ENCODE peak calls at places on chromosomes 4 and X, in four cellular contexts. V, E, X and T are unnamed samples.

GRCh38 chr4:48602222-48602621 is 112.2 kb downstream of the ZAR1 start:
- DNase-seq in V (no peak), E (no peak), X (no peak), T (no peak)

GRCh38 chrX:68703849-68704248 is 56.4 kb downstream of the STARD8 start:
- DNase-seq in V (no peak), E (no peak), X (no peak), T (no peak)

GRCh38 chr4:176276710-176277109 is 7.7 kb upstream of the ASB5 start:
- DNase-seq in V (no peak), E (no peak), X (no peak), T (no peak)

GRCh38 chrX:78168065-78168464 is 28.6 kb upstream of the TAF9B start:
- DNase-seq in V (no peak), E (no peak), X (no peak), T (no peak)

GRCh38 chr4:177339794-177340374 is 30.2 kb downstream of the NEIL3 start:
- DNase-seq in V (peak), E (peak), X (peak), T (peak)

GRCh38 chr4:68368566-68369473 is 18.9 kb upstream of the YTHDC1 start:
- DNase-seq in V (peak), E (no peak), X (no peak), T (no peak)

GRCh38 chr4:11263208-11263607 is 165.5 kb downstream of the HS3ST1 start:
- DNase-seq in V (no peak), E (no peak), X (no peak), T (no peak)

GRCh38 chr4:165208322-165208652 is 926 bp downstream of the KLHL2 start:
- DNase-seq in V (no peak), E (no peak), X (no peak), T (no peak)

GRCh38 chr4:152896819-152897218 is 39.3 kb upstream of the FHDC1 start:
- DNase-seq in V (no peak), E (no peak), X (no peak), T (no peak)

GRCh38 chr4:76897522-76898384 is at the start of gene SOWAHB:
- DNase-seq in V (no peak), E (no peak), X (peak), T (no peak)

GRCh38 chr4:186724048-186724860 is 598 bp upstream of the FAT1 start:
- DNase-seq in V (peak), E (no peak), X (no peak), T (peak)

GRCh38 chr4:165592386-165592785 is 213.6 kb downstream of the CPE start:
- DNase-seq in V (no peak), E (no peak), X (no peak), T (no peak)

GRCh38 chr4:38733663-38734062 is 49.1 kb downstream of the TLR10 start:
- DNase-seq in V (no peak), E (no peak), X (no peak), T (no peak)

GRCh38 chrX:148947399-148948025 is 447.1 kb downstream of the AFF2 start:
- DNase-seq in V (no peak), E (no peak), X (no peak), T (no peak)

GRCh38 chrX:109840585-109840984 is 107.5 kb upstream of the ACSL4 start:
- DNase-seq in V (peak), E (no peak), X (peak), T (peak)

GRCh38 chr4:56876264-56876663 is 31.4 kb upstream of the REST start:
- DNase-seq in V (no peak), E (no peak), X (no peak), T (no peak)

GRCh38 chr4:82706349-82707000 is 92.1 kb downstream of the SCD5 start:
- DNase-seq in V (no peak), E (no peak), X (no peak), T (no peak)

GRCh38 chr4:81635747-81636146 is 164.0 kb upstream of the RASGEF1B start:
- DNase-seq in V (no peak), E (peak), X (no peak), T (no peak)

GRCh38 chr4:94457692-94458106 is 6.0 kb downstream of the PDLIM5 start:
- DNase-seq in V (no peak), E (no peak), X (no peak), T (no peak)

GRCh38 chr4:3452376-3452775 is 10.6 kb downstream of the HGFAC start:
- DNase-seq in V (peak), E (no peak), X (peak), T (peak)

GRCh38 chr4:119729815-119730643 is 101.4 kb upstream of the PDE5A start:
- DNase-seq in V (peak), E (no peak), X (peak), T (no peak)

GRCh38 chrX:10041383-10041782 is 74.2 kb downstream of the CLDN34 start:
- DNase-seq in V (peak), E (no peak), X (no peak), T (no peak)

GRCh38 chr4:3523628-3524221 is 8.5 kb downstream of the LRPAP1 start:
- DNase-seq in V (no peak), E (no peak), X (no peak), T (no peak)

GRCh38 chr4:85756938-85757337 is 282.0 kb downstream of the ARHGAP24 start:
- DNase-seq in V (peak), E (no peak), X (no peak), T (peak)

GRCh38 chrX:5068550-5068949 is 1160.1 kb downstream of the NLGN4X start:
- DNase-seq in V (no peak), E (no peak), X (no peak), T (no peak)

GRCh38 chr4:76744253-76744921 is 153.6 kb downstream of the SOWAHB start:
- DNase-seq in V (no peak), E (no peak), X (no peak), T (no peak)

GRCh38 chrX:100625985-100626491 is 10.6 kb downstream of the TSPAN6 start:
- DNase-seq in V (no peak), E (peak), X (no peak), T (no peak)

GRCh38 chrX:133415276-133416105 is at the start of gene GPC4:
- DNase-seq in V (peak), E (no peak), X (no peak), T (no peak)

GRCh38 chr4:52555356-52555716 is 103.8 kb downstream of the USP46 start:
- DNase-seq in V (no peak), E (no peak), X (no peak), T (no peak)

GRCh38 chrX:151004085-151004484 is 20.9 kb downstream of the HMGB3 start:
- DNase-seq in V (peak), E (no peak), X (peak), T (no peak)

GRCh38 chrX:154712781-154713391 is 38.0 kb downstream of the GAB3 start:
- DNase-seq in V (no peak), E (peak), X (no peak), T (no peak)

GRCh38 chr4:72770708-72771107 is 201.7 kb upstream of the ADAMTS3 start:
- DNase-seq in V (no peak), E (no peak), X (no peak), T (no peak)

GRCh38 chr4:150960818-150961217 is 54.3 kb downstream of the LRBA start:
- DNase-seq in V (peak), E (no peak), X (peak), T (peak)
- TF ChIP-seq JUNB in V (no peak), E (no peak), X (no peak), T (no peak)

GRCh38 chr4:1511441-1512041 is 105.3 kb upstream of the NKX1-1 start:
- DNase-seq in V (peak), E (no peak), X (peak), T (peak)

GRCh38 chr4:1512081-1512737 is 106.0 kb upstream of the NKX1-1 start:
- DNase-seq in V (no peak), E (no peak), X (no peak), T (no peak)

GRCh38 chr4:1514612-1515011 is 108.4 kb upstream of the NKX1-1 start:
- DNase-seq in V (no peak), E (no peak), X (no peak), T (no peak)

GRCh38 chr4:1513936-1514483 is 107.8 kb upstream of the NKX1-1 start:
- DNase-seq in V (no peak), E (no peak), X (no peak), T (no peak)

DNA sequence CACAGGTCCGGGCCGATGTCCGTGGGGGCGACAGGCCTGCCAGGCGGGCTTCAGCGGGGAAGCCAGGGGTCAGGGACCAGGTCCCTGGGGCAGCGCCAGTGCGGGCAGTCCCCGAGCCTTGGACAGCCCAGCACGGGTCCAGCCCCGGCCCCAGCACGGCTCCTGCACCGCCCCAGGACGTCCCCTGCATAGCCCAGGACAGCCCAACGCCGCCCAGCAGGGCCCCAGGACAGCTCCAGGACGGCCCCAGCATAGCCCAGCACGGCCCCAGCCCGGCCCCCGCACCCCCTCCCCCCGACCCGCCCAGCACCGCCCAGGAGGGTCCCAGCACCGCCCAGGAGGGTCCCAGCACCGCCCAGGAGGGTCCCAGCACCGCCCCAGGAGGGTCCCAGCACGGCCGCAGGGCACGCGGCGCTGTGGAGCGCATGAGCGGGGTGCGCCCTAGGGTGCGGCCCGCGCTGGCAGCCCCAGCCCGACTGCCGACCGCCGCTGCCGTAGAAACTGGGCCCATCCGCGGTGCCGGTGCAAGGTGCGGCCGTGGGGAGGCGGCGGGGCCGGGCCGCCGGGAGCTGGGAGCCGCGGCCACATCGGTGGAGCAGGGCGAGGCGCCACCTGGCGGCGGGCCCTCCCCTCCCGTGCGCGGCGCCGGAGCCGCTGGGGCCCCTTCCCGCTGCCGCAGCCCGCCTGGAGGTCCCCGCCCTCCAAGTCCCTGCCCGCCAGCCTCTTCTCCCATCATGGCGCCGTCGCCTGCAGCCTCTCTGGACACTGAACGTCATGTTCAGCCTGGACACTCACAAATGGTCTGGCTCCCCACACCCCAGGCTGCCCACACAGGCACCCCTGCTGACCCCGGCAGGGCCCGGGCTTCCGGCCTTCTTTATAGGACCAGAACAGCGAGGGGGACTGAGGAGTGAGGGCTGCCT is 106.8 kb upstream of the NKX1-1 start:
- DNase-seq in V (peak), E (no peak), X (peak), T (peak)
- TF ChIP-seq RFX5 in V (no peak), E (no peak), X (no peak), T (no peak)

DNA sequence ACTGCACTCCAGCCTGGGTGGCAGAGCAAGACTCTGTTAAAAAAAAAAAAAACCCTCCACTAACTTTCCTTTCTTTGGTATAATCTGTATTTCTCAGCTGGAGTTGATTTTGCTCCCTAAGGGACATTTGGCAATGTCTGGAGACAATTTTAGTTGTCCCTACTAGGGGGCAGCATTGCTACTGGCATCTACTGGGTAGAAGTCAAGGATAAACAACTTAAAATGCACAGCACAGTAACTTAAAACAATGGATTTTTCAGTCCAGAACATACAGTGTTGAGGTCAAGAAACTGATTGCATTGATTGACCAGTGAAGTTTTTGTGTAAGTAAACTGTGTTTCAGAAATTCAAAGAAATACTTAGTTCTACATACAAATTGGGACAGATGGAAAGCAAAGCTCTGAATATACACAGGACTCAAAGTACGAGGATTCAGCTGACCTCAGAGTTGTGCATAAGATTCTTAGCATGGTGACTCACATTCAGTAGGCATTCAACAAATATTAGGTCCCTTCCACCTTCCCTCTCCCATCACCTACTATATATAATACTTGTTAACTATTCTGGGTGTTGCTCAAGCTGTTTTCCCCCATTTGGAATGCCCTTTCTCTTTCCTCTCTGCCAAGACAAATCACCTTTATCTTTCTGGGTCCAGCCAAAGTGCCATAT is 8.8 kb downstream of the DDX53 start:
- DNase-seq in V (peak), E (no peak), X (peak), T (no peak)
- TF ChIP-seq JUNB in V (no peak), E (no peak), X (no peak), T (no peak)

GRCh38 chrX:79573760-79574159 is 206.6 kb upstream of the ITM2A start:
- DNase-seq in V (no peak), E (no peak), X (no peak), T (no peak)

GRCh38 chrX:79568309-79568708 is 201.2 kb upstream of the ITM2A start:
- DNase-seq in V (no peak), E (no peak), X (no peak), T (no peak)

GRCh38 chrX:79570524-79571240 is 203.5 kb upstream of the ITM2A start:
- DNase-seq in V (no peak), E (no peak), X (no peak), T (no peak)

GRCh38 chrX:79572566-79572965 is 205.4 kb upstream of the ITM2A start:
- DNase-seq in V (no peak), E (no peak), X (no peak), T (no peak)
- TF ChIP-seq RFX5 in V (no peak), E (no peak), X (no peak), T (no peak)

DNA sequence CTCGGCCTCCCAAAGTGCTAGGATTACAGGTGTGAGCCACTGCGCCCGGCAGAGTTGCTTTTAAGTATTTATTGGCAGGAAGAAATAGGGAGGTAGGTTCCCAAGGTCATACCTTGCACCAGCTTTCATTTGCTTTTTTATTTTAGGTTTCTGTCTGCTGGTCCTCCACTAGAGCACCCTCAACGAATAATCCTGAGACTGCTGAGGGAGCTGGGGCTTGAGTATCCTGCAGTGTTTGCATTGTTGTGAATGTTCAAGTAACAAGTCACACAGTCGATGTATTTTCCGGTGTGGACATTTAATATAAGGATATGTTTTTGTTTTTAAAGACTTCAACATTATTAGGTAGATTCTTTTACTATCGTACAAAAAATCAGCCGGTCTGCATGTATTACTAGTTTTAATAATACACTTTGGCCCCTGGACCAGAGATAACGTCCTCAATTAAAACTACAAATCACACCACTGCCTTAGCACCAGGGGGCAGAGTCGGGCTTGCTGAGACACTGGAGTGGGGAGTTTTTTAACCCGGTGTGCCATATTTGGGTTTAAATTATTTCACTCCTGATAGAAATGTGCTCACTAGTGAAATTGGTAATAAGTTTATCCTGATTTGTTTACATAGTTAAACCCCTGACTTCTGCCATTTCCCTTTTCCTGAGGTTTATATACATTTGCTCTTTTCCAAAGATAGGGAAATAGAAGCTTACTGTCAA is 11.6 kb downstream of the SMIM20 start:
- DNase-seq in V (peak), E (no peak), X (peak), T (peak)
- TF ChIP-seq JUNB in V (no peak), E (no peak), X (no peak), T (no peak)